ENCODE peak calls at places on chromosomes 2 and 18, in four cellular contexts. N is endothelial cell of umbilical vein, W is transverse colon, D is ovary. Y is an unnamed sample. For H3K4me1, the result is how much of the 10 kb centered on the place peaks cover.

GRCh38 chr2:45950606-45951005 is 299.1 kb downstream of the PRKCE start:
- DNase-seq in N (no peak), W (no peak), D (no peak), Y (no peak)

GRCh38 chr18:9968081-9968848 is 54.4 kb downstream of the VAPA start:
- DNase-seq in N (peak), W (no peak), D (no peak), Y (no peak)

GRCh38 chr2:164839914-164840457 is 1.6 kb downstream of the COBLL1 start:
- DNase-seq in N (peak), W (no peak), D (no peak), Y (peak)

GRCh38 chr2:172864182-172864581 is 128.5 kb downstream of the RAPGEF4 start:
- DNase-seq in N (peak), W (peak), D (peak), Y (peak)

GRCh38 chr2:1301056-1301455 is 112.2 kb upstream of the TPO start:
- DNase-seq in N (no peak), W (no peak), D (no peak), Y (no peak)

GRCh38 chr18:13095466-13095865 is 104.3 kb downstream of the CEP192 start:
- DNase-seq in N (no peak), W (no peak), D (no peak), Y (no peak)

GRCh38 chr2:203446780-203447179 is 88.3 kb downstream of the RAPH1 start:
- DNase-seq in N (no peak), W (no peak), D (no peak), Y (no peak)

GRCh38 chr18:32446780-32447179 is 23.9 kb downstream of the GAREM1 start:
- DNase-seq in N (no peak), W (no peak), D (no peak), Y (no peak)

GRCh38 chr2:126823951-126824350 is 74.7 kb upstream of the TEX51 start:
- DNase-seq in N (no peak), W (no peak), D (no peak), Y (no peak)

GRCh38 chr2:215917953-215918620 is 95.3 kb downstream of the MREG start:
- DNase-seq in N (peak), W (no peak), D (no peak), Y (no peak)

GRCh38 chr2:122634920-122635319 is 879.5 kb downstream of the TSN start:
- DNase-seq in N (no peak), W (no peak), D (no peak), Y (no peak)

GRCh38 chr2:48433682-48434081 is 96.3 kb upstream of the STON1 start:
- DNase-seq in N (no peak), W (peak), D (peak), Y (no peak)

GRCh38 chr2:213251618-213252017 is 32.6 kb upstream of the SPAG16 start:
- DNase-seq in N (peak), W (no peak), D (no peak), Y (peak)

GRCh38 chr18:23401400-23402347 is 51.4 kb upstream of the RIOK3 start:
- DNase-seq in N (peak), W (peak), D (no peak), Y (peak)

GRCh38 chr2:7725132-7725849 is 808.1 kb downstream of the RNF144A start:
- DNase-seq in N (no peak), W (no peak), D (no peak), Y (peak)

GRCh38 chr2:117087565-117088291 is 726.8 kb upstream of the DDX18 start:
- DNase-seq in N (no peak), W (no peak), D (no peak), Y (no peak)

GRCh38 chr2:71880846-71881610 is 266.6 kb downstream of the CYP26B1 start:
- DNase-seq in N (peak), W (peak), D (no peak), Y (no peak)

GRCh38 chr2:101729521-101730190 is 32.1 kb downstream of the MAP4K4 start:
- DNase-seq in N (no peak), W (no peak), D (no peak), Y (no peak)

GRCh38 chr2:135987441-135987840 is 2.0 kb upstream of the DARS1 start:
- DNase-seq in N (no peak), W (no peak), D (no peak), Y (no peak)

GRCh38 chr2:69754633-69755032 is 12.7 kb downstream of the ANXA4 start:
- DNase-seq in N (no peak), W (no peak), D (no peak), Y (no peak)

GRCh38 chr2:62654423-62654791 is 51.1 kb upstream of the EHBP1 start:
- DNase-seq in N (no peak), W (no peak), D (no peak), Y (no peak)

GRCh38 chr2:22360735-22361374 is 1024.1 kb upstream of the KLHL29 start:
- DNase-seq in N (no peak), W (no peak), D (no peak), Y (no peak)

GRCh38 chr2:14524041-14524802 is 108.3 kb upstream of the LRATD1 start:
- DNase-seq in N (no peak), W (no peak), D (no peak), Y (no peak)

GRCh38 chr18:59846814-59847490 is 52.8 kb upstream of the PMAIP1 start:
- DNase-seq in N (peak), W (peak), D (no peak), Y (peak)

GRCh38 chr18:74604366-74604765 is 6.7 kb downstream of the ZNF407 start:
- DNase-seq in N (no peak), W (no peak), D (no peak), Y (no peak)

GRCh38 chr2:83323055-83323454 is 1136.0 kb downstream of the SUCLG1 start:
- DNase-seq in N (no peak), W (no peak), D (no peak), Y (no peak)

GRCh38 chr2:197209274-197209673 is 101.3 kb downstream of the ANKRD44 start:
- DNase-seq in N (no peak), W (no peak), D (no peak), Y (no peak)
- H3K4me1 ChIP-seq in N (under half), W (under half), D (under half), Y (under half)

GRCh38 chr2:233068762-233069418 is 8.7 kb downstream of the INPP5D start:
- DNase-seq in N (no peak), W (no peak), D (no peak), Y (no peak)
- H3K27ac ChIP-seq in N (no peak), W (no peak), D (no peak), Y (no peak)

GRCh38 chr2:110107092-110108079 is 8.2 kb downstream of the MALL start:
- DNase-seq in N (no peak), W (peak), D (no peak), Y (peak)

GRCh38 chr2:110105183-110105582 is 10.4 kb downstream of the MALL start:
- DNase-seq in N (no peak), W (no peak), D (no peak), Y (no peak)

GRCh38 chr2:110106642-110107041 is 9.0 kb downstream of the MALL start:
- DNase-seq in N (peak), W (no peak), D (no peak), Y (no peak)

GRCh38 chr2:110104025-110104771 is 11.4 kb downstream of the MALL start:
- DNase-seq in N (no peak), W (no peak), D (no peak), Y (no peak)

GRCh38 chr2:110105608-110106467 is 9.8 kb downstream of the MALL start:
- DNase-seq in N (peak), W (peak), D (no peak), Y (peak)
- H3K4me1 ChIP-seq in N (half or more), W (half or more), D (under half), Y (under half)

GRCh38 chr2:54658548-54659207 is 64.8 kb upstream of the EML6 start:
- DNase-seq in N (peak), W (no peak), D (no peak), Y (no peak)

GRCh38 chr2:54655051-54655809 is 68.2 kb upstream of the EML6 start:
- DNase-seq in N (no peak), W (no peak), D (no peak), Y (no peak)

GRCh38 chr2:54660752-54661151 is 62.7 kb upstream of the EML6 start:
- DNase-seq in N (no peak), W (no peak), D (no peak), Y (no peak)

GRCh38 chr2:54656863-54657262 is 66.6 kb upstream of the EML6 start:
- DNase-seq in N (no peak), W (no peak), D (no peak), Y (no peak)

GRCh38 chr2:54657664-54658083 is 65.8 kb upstream of the EML6 start:
- DNase-seq in N (peak), W (peak), D (no peak), Y (peak)
- H3K27ac ChIP-seq in N (no peak), W (no peak), D (no peak), Y (peak)

GRCh38 chr2:96342085-96342484 is 6.5 kb downstream of the NCAPH start:
- DNase-seq in N (peak), W (no peak), D (no peak), Y (peak)

GRCh38 chr2:96344011-96344410 is 8.4 kb downstream of the NCAPH start:
- DNase-seq in N (no peak), W (peak), D (no peak), Y (peak)

GRCh38 chr2:96340493-96341414 is 5.2 kb downstream of the NCAPH start:
- DNase-seq in N (no peak), W (no peak), D (no peak), Y (no peak)

GRCh38 chr2:96345403-96345802 is 9.8 kb downstream of the NCAPH start:
- DNase-seq in N (no peak), W (no peak), D (no peak), Y (no peak)

GRCh38 chr2:96341641-96342040 is 6.1 kb downstream of the NCAPH start:
- DNase-seq in N (no peak), W (no peak), D (no peak), Y (no peak)
- H3K4me1 ChIP-seq in N (under half), W (under half), D (under half), Y (under half)